ENCODE peak calls at places on chromosomes 7 and 10, in five cellular contexts. K, L, C, Z and V are unnamed samples. For H3K4me1, the result is how much of the 10 kb centered on the place peaks cover.

GRCh38 chr10:97053285-97053684 is 132.5 kb downstream of the SLIT1 start:
- DNase-seq in Z (no peak), L (no peak), K (no peak), C (no peak), V (no peak)

GRCh38 chr7:116197355-116197754 is 13.0 kb upstream of the TES start:
- DNase-seq in K (no peak), C (no peak), Z (no peak), L (no peak), V (no peak)

GRCh38 chr7:138645284-138645683 is 55.9 kb downstream of the SVOPL start:
- DNase-seq in C (no peak), Z (no peak), K (no peak), L (no peak), V (no peak)

GRCh38 chr10:133158756-133159610 is 1.0 kb upstream of the KNDC1 start:
- DNase-seq in L (no peak), K (peak), Z (peak), C (no peak), V (no peak)

GRCh38 chr7:106071999-106072714 is 40.0 kb downstream of the SYPL1 start:
- DNase-seq in L (no peak), Z (peak), K (no peak), C (no peak), V (no peak)

GRCh38 chr7:17620588-17620987 is 319.7 kb downstream of the SNX13 start:
- DNase-seq in K (no peak), C (no peak), L (no peak), Z (no peak), V (no peak)

GRCh38 chr10:128078136-128078969 is 47.9 kb downstream of the MKI67 start:
- DNase-seq in Z (peak), L (peak), C (no peak), K (no peak), V (no peak)

GRCh38 chr7:94178247-94178646 is 174.1 kb upstream of the BET1 start:
- DNase-seq in K (no peak), L (no peak), C (no peak), Z (no peak), V (no peak)

GRCh38 chr10:43074409-43074808 is 2.5 kb upstream of the RET start:
- DNase-seq in K (peak), L (no peak), Z (no peak), C (no peak), V (no peak)

GRCh38 chr7:85030893-85031292 is 156.0 kb downstream of the SEMA3D start:
- DNase-seq in K (no peak), Z (no peak), C (no peak), L (no peak), V (no peak)

GRCh38 chr10:84539244-84539643 is 210.9 kb downstream of the CCSER2 start:
- DNase-seq in Z (no peak), C (no peak), K (no peak), L (no peak), V (no peak)

GRCh38 chr10:127907411-127908105 is 655 bp downstream of the PTPRE start:
- DNase-seq in Z (peak), K (peak), C (no peak), L (no peak), V (no peak)

GRCh38 chr7:111438369-111439289 is 123.7 kb downstream of the IMMP2L start:
- DNase-seq in K (no peak), Z (no peak), C (no peak), L (no peak), V (no peak)

GRCh38 chr10:37495415-37495814 is 362.0 kb downstream of the ZNF248 start:
- DNase-seq in L (no peak), Z (no peak), K (no peak), C (no peak), V (no peak)

GRCh38 chr10:60331886-60332285 is 57.8 kb downstream of the ANK3 start:
- DNase-seq in C (no peak), Z (no peak), K (no peak), L (no peak), V (no peak)

GRCh38 chr10:131073469-131074060 is 238.0 kb downstream of the TCERG1L start:
- DNase-seq in L (no peak), K (no peak), Z (no peak), C (no peak), V (no peak)

GRCh38 chr7:36034020-36034419 is 119.0 kb upstream of the EEPD1 start:
- DNase-seq in L (no peak), C (no peak), Z (no peak), K (no peak), V (no peak)

GRCh38 chr7:34263168-34263567 is 357.8 kb downstream of the BMPER start:
- DNase-seq in L (no peak), C (no peak), K (no peak), Z (no peak), V (no peak)

GRCh38 chr7:83469491-83469890 is 179.4 kb downstream of the SEMA3E start:
- DNase-seq in L (no peak), K (no peak), C (no peak), Z (no peak), V (no peak)

GRCh38 chr10:97531401-97531985 is 32.8 kb downstream of the UBTD1 start:
- DNase-seq in K (no peak), L (no peak), C (no peak), Z (no peak), V (no peak)

GRCh38 chr7:79137942-79138341 is 315.5 kb downstream of the MAGI2 start:
- DNase-seq in L (no peak), Z (no peak), C (no peak), K (no peak), V (no peak)

GRCh38 chr10:80460399-80461207 is 6.5 kb downstream of the TSPAN14 start:
- DNase-seq in C (no peak), Z (peak), K (peak), L (no peak), V (no peak)

GRCh38 chr7:29331163-29331562 is 136.6 kb downstream of the CHN2 start:
- DNase-seq in K (no peak), Z (no peak), L (no peak), C (no peak), V (no peak)

GRCh38 chr7:29328050-29328449 is 133.5 kb downstream of the CHN2 start:
- DNase-seq in Z (no peak), L (no peak), C (no peak), K (no peak), V (no peak)

GRCh38 chr7:29330136-29330535 is 135.6 kb downstream of the CHN2 start:
- DNase-seq in Z (no peak), C (no peak), L (no peak), K (no peak), V (no peak)

GRCh38 chr7:29328811-29329210 is 134.2 kb downstream of the CHN2 start:
- DNase-seq in L (no peak), K (no peak), Z (no peak), C (no peak), V (no peak)

GRCh38 chr7:29329686-29330085 is 135.1 kb downstream of the CHN2 start:
- DNase-seq in K (no peak), C (no peak), L (no peak), Z (no peak), V (no peak)
- H3K4me1 ChIP-seq in K (under half), C (under half), L (under half), Z (under half), V (under half)

DNA sequence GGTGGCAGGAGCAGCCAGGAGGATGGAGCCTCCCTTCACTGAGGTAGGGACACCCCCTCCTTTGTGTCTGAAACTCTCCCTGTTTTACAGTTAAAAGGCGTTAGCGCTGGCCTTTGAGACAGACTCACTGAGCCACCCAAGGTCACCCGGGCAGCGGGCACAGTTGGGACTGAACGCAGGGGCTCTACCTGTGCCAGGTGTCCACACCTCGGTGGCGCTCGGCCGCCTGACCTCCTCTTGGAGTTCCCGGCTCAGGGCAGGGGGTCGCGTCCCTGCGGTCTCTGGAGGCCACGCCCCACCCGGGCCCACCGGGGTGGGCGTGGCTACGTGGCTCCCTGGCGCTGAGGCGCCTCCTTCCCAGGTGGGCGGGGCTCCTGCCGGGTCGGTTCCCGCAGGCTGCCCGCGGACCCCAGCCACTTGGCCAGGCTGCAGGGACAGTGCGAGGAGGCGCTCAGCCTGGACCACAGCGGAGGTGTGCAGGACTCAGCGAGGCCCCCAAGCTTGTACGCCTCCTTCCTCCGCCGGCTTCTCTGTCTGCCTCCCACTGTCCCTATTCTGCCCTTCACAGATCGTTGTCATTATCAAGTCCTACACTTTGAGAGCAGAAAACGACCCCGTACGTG is 39.9 kb upstream of the LEP start:
- DNase-seq in L (peak), C (no peak), Z (no peak), K (no peak), V (no peak)
- H3K4me3 ChIP-seq in L (no peak), C (peak), Z (peak), K (no peak), V (peak)

GRCh38 chr10:126583507-126584200 is 86.8 kb downstream of the C10orf90 start:
- DNase-seq in K (no peak), Z (no peak), C (no peak), L (no peak), V (no peak)
- H3K27ac ChIP-seq in K (no peak), Z (no peak), C (no peak), L (no peak), V (no peak)

DNA sequence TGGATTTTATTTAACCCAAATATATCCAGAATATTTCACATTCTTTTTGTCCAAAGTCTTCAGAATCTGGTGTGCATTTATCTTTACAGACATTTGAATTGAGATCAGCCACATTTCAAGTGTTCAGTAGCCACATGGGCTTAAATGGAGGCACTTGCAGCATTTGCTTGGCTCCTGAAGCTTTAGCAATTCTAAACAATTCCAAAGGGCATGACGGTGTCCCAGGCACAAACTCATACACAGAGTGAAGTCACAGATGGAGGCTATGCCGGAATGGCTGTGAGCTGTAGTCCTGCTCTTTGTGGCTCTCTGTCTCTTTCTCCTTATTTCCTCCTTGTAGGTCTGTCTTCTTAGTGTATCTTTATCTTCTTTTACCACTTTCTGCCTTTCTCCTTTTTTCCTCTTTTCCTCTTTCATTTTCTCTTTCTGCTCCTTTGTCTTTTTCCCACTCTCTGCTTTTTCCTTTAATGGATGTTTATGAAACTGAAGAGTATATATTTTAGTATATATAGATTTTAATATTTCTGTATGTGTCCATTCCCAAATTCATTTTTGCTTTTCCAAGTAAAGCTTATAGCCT is 7.7 kb downstream of the AGBL3 start:
- DNase-seq in L (no peak), K (no peak), C (no peak), Z (no peak), V (no peak)
- H3K4me1 ChIP-seq in L (under half), K (under half), C (half or more), Z (under half), V (under half)

GRCh38 chr10:110171032-110171431 is 36.4 kb upstream of the MXI1 start:
- DNase-seq in Z (no peak), K (no peak), L (no peak), C (no peak), V (no peak)
- H3K4me3 ChIP-seq in Z (no peak), K (no peak), L (no peak), C (no peak), V (no peak)

DNA sequence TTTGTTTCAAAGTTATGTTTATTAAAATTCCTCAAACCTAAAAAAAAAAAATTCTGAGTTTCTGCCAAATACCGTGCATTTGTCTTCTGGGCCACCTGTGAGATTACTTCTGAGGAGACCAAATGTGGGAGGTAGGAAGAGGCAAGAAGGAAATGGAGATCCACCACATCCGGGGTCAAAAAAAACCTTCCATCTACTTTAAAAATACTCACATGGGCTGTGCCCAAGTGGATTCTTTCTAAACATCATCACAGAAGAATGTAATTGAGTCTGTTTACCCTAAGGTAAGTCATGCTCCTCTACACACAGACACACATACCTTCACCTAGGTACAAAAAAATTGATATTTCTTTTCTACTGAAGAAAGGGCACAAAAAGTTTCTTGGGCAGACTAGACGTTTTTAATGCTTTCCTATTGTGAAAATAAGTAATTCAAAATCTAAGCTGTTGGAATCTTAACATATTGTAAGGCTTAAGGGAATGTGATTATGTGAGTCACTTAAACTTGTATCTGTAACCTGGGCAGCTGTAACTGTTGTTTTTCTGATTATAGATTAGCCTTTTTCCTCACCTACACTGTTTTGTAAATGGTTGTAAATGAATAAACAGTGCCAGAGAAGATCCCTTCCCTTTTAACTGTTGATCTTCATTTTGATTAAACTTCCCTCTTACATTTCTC is 19.1 kb upstream of the SPOCK2 start:
- DNase-seq in K (no peak), Z (no peak), C (no peak), L (no peak), V (no peak)
- H3K27ac ChIP-seq in K (peak), Z (no peak), C (peak), L (no peak), V (peak)

GRCh38 chr10:71247306-71247705 is 34.9 kb downstream of the UNC5B start:
- DNase-seq in Z (no peak), K (no peak), L (no peak), C (no peak), V (no peak)

GRCh38 chr10:71247804-71248203 is 35.4 kb downstream of the UNC5B start:
- DNase-seq in C (no peak), K (no peak), Z (no peak), L (no peak), V (no peak)

GRCh38 chr10:71245420-71246325 is 33.3 kb downstream of the UNC5B start:
- DNase-seq in K (no peak), Z (no peak), C (no peak), L (no peak), V (no peak)

GRCh38 chr10:71244638-71245419 is 32.5 kb downstream of the UNC5B start:
- DNase-seq in Z (no peak), C (no peak), L (no peak), K (peak), V (no peak)

GRCh38 chr10:71246591-71247143 is 34.3 kb downstream of the UNC5B start:
- DNase-seq in K (no peak), L (no peak), Z (peak), C (no peak), V (no peak)
- H3K4me1 ChIP-seq in K (half or more), L (under half), Z (half or more), C (under half), V (under half)

GRCh38 chr7:134245253-134245652 is 71.5 kb downstream of the SLC35B4 start:
- DNase-seq in K (no peak), L (no peak), C (no peak), Z (no peak), V (no peak)
- H3K4me3 ChIP-seq in K (no peak), L (no peak), C (no peak), Z (no peak), V (no peak)

GRCh38 chr7:22441157-22441556 is 58.8 kb downstream of the STEAP1B start:
- DNase-seq in C (no peak), Z (no peak), L (no peak), K (no peak), V (no peak)

GRCh38 chr7:22443370-22444180 is 56.4 kb downstream of the STEAP1B start:
- DNase-seq in L (no peak), C (no peak), Z (no peak), K (no peak), V (no peak)

GRCh38 chr7:22442187-22442886 is 57.7 kb downstream of the STEAP1B start:
- DNase-seq in K (peak), C (no peak), Z (peak), L (no peak), V (no peak)

GRCh38 chr7:22444181-22444966 is 55.6 kb downstream of the STEAP1B start:
- DNase-seq in Z (peak), L (no peak), K (no peak), C (no peak), V (no peak)

GRCh38 chr7:22442887-22443369 is 57.1 kb downstream of the STEAP1B start:
- DNase-seq in Z (no peak), C (no peak), L (no peak), K (no peak), V (no peak)
- H3K27ac ChIP-seq in Z (no peak), C (no peak), L (no peak), K (no peak), V (no peak)

GRCh38 chr10:70324951-70325781 is 41.4 kb upstream of the NPFFR1 start:
- DNase-seq in K (no peak), L (no peak), Z (no peak), C (no peak), V (no peak)
- H3K4me1 ChIP-seq in K (under half), L (under half), Z (under half), C (under half), V (under half)